ENCODE peak calls at places on chromosomes 13 and 19, in ten cellular contexts. C, K, E, L, U, Q, X, Y, O and S are unnamed samples.
A peak's percentile ranks its signal among the peaks of the same experiment; 100 is the strongest.

GRCh38 chr13:51849145-51850101 is 4.4 kb upstream of the TMEM272 start:
- DNase-seq in E (no peak), X (peak; percentile 94), U (peak; percentile 51), Q (peak; percentile 48), C (peak; percentile 76), L (peak; percentile 48), K (peak; percentile 62), Y (peak; percentile 14), O (no peak), S (no peak)

GRCh38 chr13:95180513-95181245 is 120.6 kb downstream of the ABCC4 start:
- DNase-seq in O (no peak), U (no peak), C (no peak), K (no peak), E (peak; percentile 40), L (no peak), X (no peak), Q (no peak), Y (peak; percentile 33), S (peak; percentile 31)

GRCh38 chr19:7415163-7415856 is 66.6 kb downstream of the ARHGEF18 start:
- DNase-seq in X (peak; percentile 27), E (peak; percentile 87), L (peak; percentile 85), Y (peak; percentile 71), C (no peak), U (no peak), K (no peak), O (no peak), Q (no peak), S (no peak)

GRCh38 chr13:40255551-40255950 is 410.9 kb downstream of the FOXO1 start:
- DNase-seq in L (no peak), Q (no peak), E (no peak), O (no peak), Y (no peak), C (no peak), U (no peak), X (no peak), K (no peak), S (no peak)

GRCh38 chr19:21878646-21879045 is 42.7 kb upstream of the ZNF43 start:
- DNase-seq in O (no peak), X (no peak), Q (no peak), C (peak; percentile 5), K (no peak), L (no peak), E (no peak), U (no peak), Y (no peak), S (no peak)

GRCh38 chr13:94329277-94329676 is 150.2 kb downstream of the DCT start:
- DNase-seq in L (peak; percentile 76), O (no peak), X (no peak), Y (no peak), K (no peak), E (no peak), C (no peak), U (no peak), Q (no peak), S (no peak)

GRCh38 chr19:42421591-42422031 is 5.6 kb downstream of the LIPE start:
- DNase-seq in O (no peak), C (no peak), K (no peak), E (no peak), U (no peak), Y (no peak), Q (no peak), L (no peak), X (no peak), S (no peak)

GRCh38 chr19:45752639-45753038 is 16.4 kb downstream of the SIX5 start:
- DNase-seq in O (no peak), L (no peak), C (no peak), K (no peak), X (no peak), E (no peak), U (no peak), Y (no peak), Q (no peak), S (no peak)

GRCh38 chr19:17043744-17044143 is 17.1 kb upstream of the CPAMD8 start:
- DNase-seq in Q (no peak), K (no peak), Y (no peak), L (no peak), X (no peak), U (no peak), O (no peak), E (no peak), C (no peak), S (no peak)

GRCh38 chr19:17049711-17050280 is 23.2 kb upstream of the CPAMD8 start:
- DNase-seq in U (no peak), K (no peak), C (no peak), X (no peak), O (no peak), E (no peak), L (peak; percentile 77), Y (peak; percentile 16), Q (no peak), S (peak; percentile 41)

GRCh38 chr19:17041994-17042393 is 15.4 kb upstream of the CPAMD8 start:
- DNase-seq in Y (no peak), E (no peak), U (no peak), L (peak; percentile 12), O (no peak), Q (no peak), K (no peak), C (no peak), X (no peak), S (peak; percentile 54)

GRCh38 chr19:17048885-17049453 is 22.4 kb upstream of the CPAMD8 start:
- DNase-seq in X (no peak), C (no peak), L (no peak), Y (no peak), E (no peak), K (no peak), O (no peak), Q (no peak), U (no peak), S (no peak)

DNA sequence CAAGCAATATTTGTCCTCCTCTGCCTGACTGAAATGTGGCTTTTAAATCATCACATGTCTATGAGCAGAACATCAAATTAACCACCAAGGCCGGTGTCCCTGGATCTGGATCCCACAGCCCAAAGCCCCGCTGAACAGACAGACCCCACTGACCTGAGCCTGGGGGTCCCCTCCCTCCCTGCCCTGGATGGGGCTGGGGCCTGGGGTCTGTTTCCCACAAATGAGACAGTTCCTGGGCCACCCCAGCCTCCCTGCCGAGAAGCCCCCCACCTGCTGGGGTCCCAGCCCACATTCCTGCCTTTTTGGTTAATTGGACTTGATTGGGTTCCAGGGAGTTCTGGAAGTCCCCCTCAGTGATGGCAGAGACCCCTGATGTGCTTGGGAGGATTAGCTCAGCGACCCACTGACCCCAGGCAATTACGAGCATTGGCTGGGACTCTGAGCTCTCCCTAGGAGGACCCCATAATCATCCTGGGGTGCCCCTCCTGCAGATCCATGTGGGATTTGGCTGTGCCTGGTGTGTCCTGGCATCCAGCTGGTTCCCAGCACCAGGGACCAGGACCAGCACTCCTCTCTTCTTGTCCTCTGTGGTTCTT is 19.4 kb upstream of the CPAMD8 start:
- DNase-seq in X (no peak), L (no peak), O (no peak), E (no peak), Q (no peak), K (no peak), C (no peak), U (no peak), Y (no peak), S (no peak)
- H3K4me3 ChIP-seq in X (no peak overlapping the region), L (no peak overlapping the region), O (no peak overlapping the region), E (no peak overlapping the region), Q (no peak overlapping the region), K (no peak overlapping the region), C (no peak overlapping the region), U (no peak overlapping the region), Y (no peak overlapping the region), S (no peak overlapping the region)

GRCh38 chr13:49545661-49546060 is 39.7 kb downstream of the RCBTB1 start:
- DNase-seq in C (no peak), Q (peak; percentile 50), Y (no peak), O (no peak), L (no peak), K (no peak), E (no peak), U (no peak), X (no peak), S (no peak)

GRCh38 chr13:49551245-49551644 is 34.1 kb downstream of the RCBTB1 start:
- DNase-seq in X (no peak), Q (no peak), K (no peak), C (no peak), L (no peak), Y (no peak), U (no peak), O (no peak), E (no peak), S (no peak)

GRCh38 chr13:49553888-49554287 is 31.5 kb downstream of the RCBTB1 start:
- DNase-seq in E (no peak), O (no peak), C (no peak), X (no peak), Q (no peak), L (no peak), K (no peak), U (no peak), Y (no peak), S (no peak)

GRCh38 chr13:49546559-49546958 is 38.8 kb downstream of the RCBTB1 start:
- DNase-seq in C (no peak), O (no peak), U (no peak), K (no peak), L (no peak), X (no peak), Q (no peak), Y (no peak), E (no peak), S (no peak)

GRCh38 chr13:49549289-49549688 is 36.1 kb downstream of the RCBTB1 start:
- DNase-seq in O (no peak), Y (no peak), Q (no peak), X (peak; percentile 46), C (no peak), E (no peak), U (no peak), L (no peak), K (no peak), S (no peak)
- TF ChIP-seq CTCF in O (no peak), Y (no peak), Q (no peak), X (peak; percentile 66), C (peak; percentile 3), E (no peak), U (no peak), L (peak; percentile 11), K (peak; percentile 48), S (no peak)

GRCh38 chr19:47239152-47239551 is 8.2 kb upstream of the BBC3 start:
- DNase-seq in E (no peak), U (no peak), K (peak; percentile 36), O (no peak), C (peak; percentile 53), Q (no peak), X (peak; percentile 58), L (peak; percentile 20), Y (no peak), S (no peak)
- H3K4me3 ChIP-seq in E (no peak overlapping the region), U (no peak overlapping the region), K (no peak overlapping the region), O (no peak overlapping the region), C (no peak overlapping the region), Q (no peak overlapping the region), X (peak overlapping the region; percentile 73), L (peak overlapping the region; percentile 26), Y (no peak overlapping the region), S (no peak overlapping the region)

GRCh38 chr13:98878421-98879126 is 99.3 kb downstream of the DOCK9 start:
- DNase-seq in Y (no peak), U (no peak), L (no peak), E (no peak), K (no peak), X (no peak), Q (no peak), C (no peak), O (no peak), S (no peak)

GRCh38 chr13:98877936-98878335 is 99.9 kb downstream of the DOCK9 start:
- DNase-seq in C (no peak), O (no peak), X (no peak), Q (no peak), E (no peak), K (no peak), U (no peak), Y (no peak), L (no peak), S (no peak)

GRCh38 chr13:98879965-98880364 is 97.9 kb downstream of the DOCK9 start:
- DNase-seq in C (no peak), X (no peak), Y (no peak), O (no peak), U (no peak), L (no peak), E (no peak), K (peak; percentile 73), Q (no peak), S (no peak)

GRCh38 chr13:98880673-98881072 is 97.2 kb downstream of the DOCK9 start:
- DNase-seq in K (no peak), O (no peak), Q (no peak), C (no peak), L (no peak), E (no peak), U (no peak), X (no peak), Y (no peak), S (no peak)

DNA sequence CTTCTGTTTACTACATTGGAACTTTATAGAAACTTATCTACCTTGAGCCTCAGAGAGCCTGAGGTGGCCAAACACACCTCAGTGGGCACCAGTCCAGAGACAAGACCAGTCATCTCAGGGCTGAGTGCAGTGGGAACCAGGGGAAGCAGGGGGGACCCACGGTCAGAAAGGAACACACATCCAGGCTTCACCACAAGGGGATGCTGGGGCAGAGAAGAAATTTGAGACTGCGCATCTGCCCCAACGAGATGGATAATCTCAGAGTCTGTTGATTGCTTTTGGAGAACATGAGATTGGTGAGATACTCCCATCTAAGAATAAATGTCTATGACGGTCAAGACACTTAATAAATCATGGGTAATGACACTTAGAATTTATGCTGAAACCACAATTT is 98.7 kb downstream of the DOCK9 start:
- DNase-seq in Q (no peak), X (no peak), L (no peak), Y (no peak), K (no peak), U (no peak), E (no peak), C (no peak), O (no peak), S (no peak)
- TF ChIP-seq CTCF in Q (no peak), X (peak; percentile 35), L (peak; percentile 5), Y (no peak), K (no peak), U (no peak), E (no peak), C (no peak), O (no peak), S (no peak)